ENCODE peak calls at places on chromosomes 1 and 21, in six cellular contexts. C is substantia nigra; B is naive thymus-derived CD4-positive, alpha-beta T cell; Y is SK-N-MC; T is prostate gland; A is PC-3. U is an unnamed sample.

GRCh38 chr1:32241011-32241763 is 5.8 kb upstream of the FAM167B start:
- DNase-seq in B (peak), Y (no peak), A (peak), C (peak), T (peak), U (peak)

GRCh38 chr1:58466618-58467241 is 79.8 kb downstream of the OMA1 start:
- DNase-seq in A (no peak), B (no peak), T (no peak), C (no peak), Y (no peak), U (no peak)

GRCh38 chr1:207871117-207871649 is 39.7 kb downstream of the CD34 start:
- DNase-seq in T (no peak), B (peak), Y (no peak), A (no peak), C (no peak), U (no peak)

GRCh38 chr1:46134660-46135331 is 2.4 kb upstream of the PIK3R3 start:
- DNase-seq in T (peak), C (no peak), A (peak), B (no peak), Y (no peak), U (no peak)

GRCh38 chr1:63403386-63403785 is 36.0 kb downstream of the ALG6 start:
- DNase-seq in B (no peak), T (no peak), A (peak), Y (no peak), C (no peak), U (no peak)

GRCh38 chr1:42978317-42979036 is 19.8 kb upstream of the SLC2A1 start:
- DNase-seq in T (no peak), C (no peak), Y (no peak), A (no peak), B (no peak), U (no peak)

GRCh38 chr1:201676061-201676644 is 137.2 kb downstream of the NAV1 start:
- DNase-seq in T (no peak), A (no peak), B (no peak), C (no peak), Y (no peak), U (no peak)

GRCh38 chr1:41918450-41919043 is at the start of gene HIVEP3:
- DNase-seq in T (no peak), C (no peak), B (no peak), Y (no peak), A (peak), U (no peak)

GRCh38 chr1:24284156-24284471 is 35.0 kb upstream of the GRHL3 start:
- DNase-seq in B (no peak), T (no peak), Y (no peak), C (no peak), A (no peak), U (no peak)

GRCh38 chr1:114338491-114338890 is 172.5 kb downstream of the TRIM33 start:
- DNase-seq in Y (no peak), C (no peak), B (no peak), A (no peak), T (no peak), U (no peak)

GRCh38 chr1:175129997-175130648 is 62.5 kb downstream of the KIAA0040 start:
- DNase-seq in T (no peak), C (no peak), A (peak), Y (peak), B (no peak), U (peak)

GRCh38 chr1:175132456-175132855 is 60.1 kb downstream of the KIAA0040 start:
- DNase-seq in Y (no peak), A (peak), T (no peak), C (no peak), B (no peak), U (no peak)

GRCh38 chr1:175129644-175129996 is 62.0 kb downstream of the TNN start:
- DNase-seq in B (no peak), A (no peak), C (no peak), T (no peak), Y (no peak), U (no peak)

GRCh38 chr1:175130649-175131045 is 61.9 kb downstream of the KIAA0040 start:
- DNase-seq in Y (no peak), T (no peak), B (no peak), A (no peak), C (no peak), U (no peak)

DNA sequence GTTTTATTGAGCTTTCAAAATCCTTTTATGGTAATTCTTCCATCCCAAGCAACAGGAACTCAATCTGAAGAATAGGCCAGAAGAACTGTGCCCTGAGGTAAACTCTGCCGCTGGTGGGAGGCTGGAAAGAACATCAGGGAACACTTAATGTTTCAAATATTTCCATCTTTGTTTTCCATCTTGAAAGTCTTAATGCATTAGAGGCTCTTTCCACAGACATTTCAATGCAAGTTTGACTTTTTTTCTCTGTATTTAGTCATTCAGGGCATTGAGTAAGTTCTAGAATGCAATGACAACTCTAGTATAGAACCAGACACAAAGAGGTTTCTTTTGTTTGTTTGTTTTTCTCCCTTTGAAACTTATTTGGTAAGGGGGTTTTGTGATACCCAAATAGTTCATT is 61.5 kb downstream of the KIAA0040 start:
- DNase-seq in B (no peak), Y (no peak), T (no peak), C (no peak), A (no peak), U (no peak)
- H3K27ac ChIP-seq in B (no peak), Y (peak), T (no peak), C (no peak), A (no peak), U (no peak)

DNA sequence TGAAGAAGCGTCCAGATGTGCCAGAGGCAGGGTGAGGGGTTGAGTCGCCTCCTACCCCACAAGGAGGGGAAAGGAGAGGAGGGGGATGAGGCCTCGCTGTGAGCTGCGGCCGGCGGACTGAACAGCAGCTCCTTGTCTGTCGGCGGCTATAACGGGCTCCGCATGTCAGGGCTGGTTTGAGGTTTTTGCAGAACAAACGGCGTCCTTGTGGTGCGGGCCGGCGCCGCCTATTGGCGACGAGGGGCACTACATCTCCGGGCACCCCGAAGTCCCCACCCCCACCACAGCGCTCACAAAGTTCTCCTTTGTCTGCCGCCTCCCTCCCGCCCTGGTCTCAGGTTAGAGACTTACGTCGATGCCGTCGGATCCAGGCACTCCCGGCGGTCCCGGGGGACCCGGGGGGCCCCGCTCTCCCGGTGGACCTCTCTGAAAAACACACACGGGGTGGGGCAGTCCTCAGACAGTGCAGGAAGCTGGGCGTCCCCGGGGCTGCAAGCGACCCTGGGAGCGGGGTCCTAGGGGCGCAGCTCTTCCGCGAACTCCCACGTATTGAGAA is 1.8 kb downstream of the COL9A2 start:
- DNase-seq in Y (no peak), C (peak), T (peak), A (peak), B (peak), U (peak)
- H3K27ac ChIP-seq in Y (no peak), C (peak), T (peak), A (no peak), B (peak), U (no peak)

DNA sequence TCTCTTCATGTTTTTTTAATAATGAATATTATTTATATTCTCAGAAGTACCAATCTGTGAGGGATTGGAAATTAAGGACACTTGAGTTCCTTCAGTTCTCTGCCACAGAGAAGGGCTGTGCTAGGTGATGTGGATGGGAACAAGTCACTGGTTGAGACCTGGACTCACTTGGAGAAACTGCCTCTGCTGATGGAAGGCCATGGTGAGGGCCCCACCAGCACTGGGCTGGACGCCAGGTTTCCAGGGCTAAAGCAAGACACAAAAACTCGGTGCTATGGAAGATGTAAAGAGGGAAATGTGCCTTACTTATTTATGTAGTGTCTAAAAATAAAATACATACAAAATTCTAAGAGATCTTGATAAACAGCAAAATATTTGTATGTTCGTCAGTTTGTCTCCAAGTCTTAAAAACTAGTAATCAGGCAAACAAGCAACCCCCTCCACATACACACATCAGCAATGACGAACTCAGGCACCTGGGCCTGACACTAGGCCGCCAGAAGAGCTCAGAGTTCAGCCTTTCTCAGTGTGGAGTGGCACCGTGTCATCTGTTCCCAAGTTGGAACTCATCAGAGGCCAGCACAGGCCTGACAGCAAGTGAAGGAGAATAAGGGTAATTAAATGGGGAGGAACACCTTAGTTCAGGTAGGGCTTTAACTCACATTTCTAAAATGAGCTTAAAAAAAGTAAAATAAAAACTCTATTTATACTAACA is 19.6 kb downstream of the SIPA1L2 start:
- DNase-seq in A (no peak), T (no peak), C (no peak), B (no peak), Y (no peak), U (no peak)
- H3K27ac ChIP-seq in A (no peak), T (no peak), C (no peak), B (no peak), Y (no peak), U (peak)

GRCh38 chr1:70499695-70500094 is 88.6 kb downstream of the CTH start:
- DNase-seq in C (no peak), T (no peak), A (peak), B (no peak), Y (no peak), U (no peak)

GRCh38 chr1:70504821-70505193 is 93.7 kb downstream of the CTH start:
- DNase-seq in T (no peak), Y (no peak), C (no peak), A (no peak), B (no peak), U (no peak)

GRCh38 chr1:70503358-70503757 is 92.3 kb downstream of the CTH start:
- DNase-seq in T (no peak), A (peak), B (no peak), C (no peak), Y (no peak), U (no peak)

GRCh38 chr1:70509996-70510876 is 99.2 kb downstream of the CTH start:
- DNase-seq in Y (peak), B (peak), C (no peak), A (peak), T (no peak), U (no peak)

DNA sequence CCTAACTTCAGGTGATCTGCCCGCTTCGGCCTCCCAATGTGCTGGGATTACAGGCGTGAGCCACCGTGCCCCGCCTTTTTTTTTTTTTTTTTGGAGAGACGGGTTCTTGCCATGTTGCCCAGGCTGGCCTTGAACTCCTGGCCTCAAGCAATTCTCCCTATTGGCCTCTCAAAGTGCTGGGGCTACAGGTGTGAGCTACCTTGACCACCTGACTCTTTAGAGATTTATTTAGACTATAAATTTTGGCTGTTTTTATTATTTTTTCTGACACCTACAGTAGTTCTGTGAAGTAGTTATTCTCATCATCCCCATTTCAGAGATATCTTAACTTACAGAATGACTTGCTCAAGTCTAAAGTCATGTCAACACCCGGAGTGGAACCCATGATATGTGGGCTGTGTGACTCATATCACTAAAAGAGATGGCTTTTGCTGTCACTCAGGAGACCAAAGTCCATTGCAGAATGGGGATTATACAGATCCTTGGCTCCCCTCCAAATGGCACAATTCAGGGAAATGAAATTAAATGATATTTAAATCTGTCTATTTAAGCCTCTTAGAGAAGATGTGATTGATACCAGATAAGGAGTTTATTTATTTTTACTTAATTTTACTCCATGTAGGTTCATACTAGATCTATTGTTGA is 93.2 kb downstream of the CTH start:
- DNase-seq in C (no peak), Y (no peak), T (no peak), B (no peak), A (peak), U (no peak)
- H3K27ac ChIP-seq in C (no peak), Y (no peak), T (no peak), B (no peak), A (no peak), U (no peak)

DNA sequence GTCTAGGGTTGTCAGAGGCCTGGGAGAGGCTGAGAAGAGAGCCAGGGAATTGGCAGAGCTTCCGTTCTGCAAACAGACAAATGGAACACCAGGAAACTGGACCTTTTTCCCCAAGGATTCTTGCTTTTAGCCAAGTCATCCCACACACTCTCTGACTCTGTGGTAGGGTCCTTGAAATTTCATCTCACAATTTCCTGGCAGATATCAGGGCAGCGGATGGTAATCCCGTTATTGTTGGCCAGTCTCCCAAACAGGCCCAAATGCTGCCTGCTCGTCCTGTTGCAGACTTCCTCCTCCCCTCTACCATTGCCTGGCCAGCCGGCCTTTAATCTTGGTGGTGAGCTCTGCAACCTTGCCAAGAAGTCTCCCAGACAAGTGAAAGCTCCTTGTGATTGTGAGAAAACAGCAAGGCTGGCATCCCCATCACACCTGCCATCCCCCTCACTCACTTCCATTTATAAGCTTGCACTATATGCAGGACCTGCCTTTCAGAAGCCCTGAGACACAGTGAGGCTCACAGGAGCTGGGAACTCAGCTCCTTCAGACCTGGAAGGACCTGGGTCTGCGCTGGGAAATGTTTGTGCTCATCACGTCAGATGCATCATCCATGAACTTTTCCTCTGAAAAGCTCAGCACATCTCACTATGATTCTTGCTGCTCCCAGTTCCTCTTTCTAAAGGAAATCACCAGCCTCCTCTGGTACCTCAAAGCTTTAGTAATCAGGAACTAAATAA is 13.6 kb upstream of the SRP9 start:
- DNase-seq in Y (no peak), C (no peak), T (no peak), B (no peak), A (no peak), U (no peak)
- H3K27ac ChIP-seq in Y (no peak), C (no peak), T (peak), B (no peak), A (no peak), U (peak)

GRCh38 chr21:14213164-14213563 is 2.4 kb upstream of the LIPI start:
- DNase-seq in A (no peak), B (no peak), T (no peak), C (no peak), Y (no peak), U (no peak)

GRCh38 chr21:14210738-14211137 is at the start of gene LIPI:
- DNase-seq in Y (no peak), B (no peak), C (no peak), A (no peak), T (no peak), U (no peak)

GRCh38 chr21:14215971-14216621 is at the start of gene RBM11:
- DNase-seq in A (peak), B (peak), Y (no peak), T (peak), C (peak), U (peak)
- H3K27ac ChIP-seq in A (no peak), B (peak), Y (peak), T (peak), C (peak), U (no peak)

GRCh38 chr1:27116697-27117096 is 38.2 kb downstream of the SLC9A1 start:
- DNase-seq in B (no peak), A (peak), Y (no peak), T (no peak), C (no peak), U (peak)

GRCh38 chr1:27117733-27118439 is 37.0 kb downstream of the SLC9A1 start:
- DNase-seq in B (no peak), C (no peak), T (no peak), A (no peak), Y (no peak), U (no peak)

GRCh38 chr1:27113861-27114260 is 41.1 kb downstream of the SLC9A1 start:
- DNase-seq in Y (no peak), B (peak), T (no peak), C (no peak), A (no peak), U (no peak)

GRCh38 chr1:27114522-27114921 is 40.4 kb downstream of the SLC9A1 start:
- DNase-seq in Y (no peak), T (no peak), A (no peak), C (no peak), B (no peak), U (no peak)

DNA sequence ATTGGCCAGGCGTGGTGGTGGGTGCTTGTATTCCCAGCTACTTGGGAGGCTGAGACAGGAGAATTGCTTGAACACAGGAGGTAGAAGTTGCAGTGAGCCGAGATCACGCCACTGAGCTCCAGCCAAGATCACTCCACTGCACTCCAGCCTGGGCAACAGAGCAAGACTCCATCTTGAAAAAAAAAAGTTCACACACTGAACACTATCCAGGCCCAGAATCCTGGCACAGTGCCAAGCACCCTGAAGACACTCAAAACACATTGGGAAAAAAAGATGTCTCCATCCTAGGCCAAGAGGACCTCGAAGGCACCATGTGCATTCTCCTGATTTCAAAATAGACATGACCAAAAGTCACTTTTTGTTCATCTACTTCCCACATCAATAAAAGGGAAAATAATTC is 38.7 kb downstream of the SLC9A1 start:
- DNase-seq in C (no peak), Y (no peak), A (no peak), T (no peak), B (no peak), U (no peak)
- H3K27ac ChIP-seq in C (no peak), Y (no peak), A (no peak), T (peak), B (no peak), U (no peak)

DNA sequence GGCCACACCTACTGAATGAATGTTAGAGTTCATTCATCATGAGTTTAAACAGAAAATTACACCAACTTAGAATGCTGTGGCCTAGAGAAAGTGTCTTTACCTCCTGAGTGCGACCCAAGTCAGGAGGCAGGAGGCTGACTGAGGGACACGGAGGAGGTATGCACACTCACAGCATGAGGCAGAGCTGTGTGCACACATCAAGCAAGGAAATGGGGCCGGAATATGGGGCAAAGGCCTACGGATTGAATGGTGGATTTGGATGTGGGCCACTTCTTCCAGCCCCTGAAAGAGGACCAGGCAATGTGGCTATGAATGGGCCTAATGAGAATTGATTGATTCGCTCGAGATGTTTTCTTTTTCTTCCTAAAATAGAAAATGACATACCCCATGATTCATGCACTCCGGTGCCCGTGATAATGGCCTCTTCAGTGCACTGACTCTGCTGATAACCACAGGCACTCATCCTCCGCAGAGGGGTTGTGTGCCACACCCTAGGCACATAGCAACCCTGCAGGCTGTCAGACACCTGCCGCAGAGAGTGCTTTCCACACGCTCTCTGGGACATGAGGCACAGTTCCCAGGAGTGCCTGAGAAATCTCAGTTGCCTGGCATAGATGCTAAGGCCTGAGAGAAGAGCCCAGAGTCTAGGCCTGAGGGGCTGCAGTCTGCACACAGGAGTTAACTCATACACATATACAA is 155.5 kb downstream of the GLUL start:
- DNase-seq in Y (no peak), B (no peak), C (no peak), A (peak), T (no peak), U (no peak)
- H3K27ac ChIP-seq in Y (no peak), B (no peak), C (peak), A (peak), T (no peak), U (peak)

GRCh38 chr1:222104097-222104496 is 362.2 kb upstream of the DUSP10 start:
- DNase-seq in Y (no peak), B (no peak), C (no peak), T (no peak), A (no peak), U (no peak)

GRCh38 chr1:222105861-222106260 is 364.0 kb upstream of the DUSP10 start:
- DNase-seq in Y (no peak), T (no peak), A (no peak), C (no peak), B (no peak), U (no peak)

GRCh38 chr1:222106369-222106768 is 364.5 kb upstream of the DUSP10 start:
- DNase-seq in T (no peak), A (no peak), C (no peak), B (no peak), Y (no peak), U (no peak)

GRCh38 chr1:222104661-222105392 is 362.9 kb upstream of the DUSP10 start:
- DNase-seq in B (no peak), T (no peak), Y (no peak), C (no peak), A (no peak), U (no peak)

GRCh38 chr1:222105393-222105737 is 363.5 kb upstream of the DUSP10 start:
- DNase-seq in T (peak), Y (no peak), B (no peak), C (no peak), A (peak), U (no peak)
- H3K27ac ChIP-seq in T (no peak), Y (no peak), B (no peak), C (no peak), A (no peak), U (no peak)